ENCODE peak calls at places on chromosomes 4 and X, in six cellular contexts. One of them, this sample, is unnamed.
A peak's percentile ranks its signal among the peaks of the same experiment; 100 is the strongest.

GRCh38 chr4:138522366-138522765 is 280.2 kb upstream of the SLC7A11 start:
- DNase-seq in breast epithelium: no peak
- DNase-seq in suprapubic skin: no peak
- DNase-seq in stomach: no peak
- DNase-seq in GM12878: no peak
- DNase-seq in HCT116: peak; percentile 6
- DNase-seq in this sample: no peak

GRCh38 chr4:73839071-73839470 is 2.6 kb downstream of the CXCL6 start:
- DNase-seq in HCT116: no peak
- DNase-seq in suprapubic skin: no peak
- DNase-seq in GM12878: no peak
- DNase-seq in stomach: no peak
- DNase-seq in breast epithelium: no peak
- DNase-seq in this sample: no peak

GRCh38 chr4:2793578-2793919 is 664 bp downstream of the SH3BP2 start:
- DNase-seq in GM12878: no peak
- DNase-seq in breast epithelium: peak; percentile 52
- DNase-seq in HCT116: peak; percentile 12
- DNase-seq in suprapubic skin: peak; percentile 81
- DNase-seq in stomach: peak; percentile 56
- DNase-seq in this sample: no peak

GRCh38 chrX:35291013-35291412 is 348.4 kb downstream of the FAM47B start:
- DNase-seq in GM12878: no peak
- DNase-seq in HCT116: no peak
- DNase-seq in breast epithelium: no peak
- DNase-seq in stomach: no peak
- DNase-seq in suprapubic skin: no peak
- DNase-seq in this sample: no peak

GRCh38 chr4:182022899-182023298 is 220.3 kb upstream of the TENM3 start:
- DNase-seq in GM12878: no peak
- DNase-seq in HCT116: no peak
- DNase-seq in stomach: no peak
- DNase-seq in suprapubic skin: no peak
- DNase-seq in breast epithelium: no peak
- DNase-seq in this sample: no peak

GRCh38 chrX:30888526-30889146 is 418 bp downstream of the TAB3 start:
- DNase-seq in suprapubic skin: no peak
- DNase-seq in HCT116: no peak
- DNase-seq in GM12878: no peak
- DNase-seq in stomach: no peak
- DNase-seq in breast epithelium: no peak
- DNase-seq in this sample: no peak

GRCh38 chr4:150561338-150561737 is 20.6 kb upstream of the MAB21L2 start:
- DNase-seq in stomach: no peak
- DNase-seq in GM12878: no peak
- DNase-seq in HCT116: no peak
- DNase-seq in breast epithelium: no peak
- DNase-seq in suprapubic skin: no peak
- DNase-seq in this sample: no peak

GRCh38 chrX:135112096-135112729 is 8.1 kb downstream of the ETDB start:
- DNase-seq in HCT116: peak; percentile 32
- DNase-seq in breast epithelium: no peak
- DNase-seq in GM12878: no peak
- DNase-seq in stomach: no peak
- DNase-seq in suprapubic skin: no peak
- DNase-seq in this sample: no peak

GRCh38 chrX:105375816-105376215 is 155.3 kb upstream of the TEX13A start:
- DNase-seq in GM12878: no peak
- DNase-seq in breast epithelium: no peak
- DNase-seq in stomach: no peak
- DNase-seq in HCT116: no peak
- DNase-seq in suprapubic skin: no peak
- DNase-seq in this sample: no peak

GRCh38 chrX:120464409-120464808 is 4.7 kb downstream of the LAMP2 start:
- DNase-seq in GM12878: no peak
- DNase-seq in suprapubic skin: no peak
- DNase-seq in breast epithelium: no peak
- DNase-seq in stomach: no peak
- DNase-seq in HCT116: no peak
- DNase-seq in this sample: no peak

GRCh38 chrX:120474085-120474484 is 5.0 kb upstream of the LAMP2 start:
- DNase-seq in breast epithelium: no peak
- DNase-seq in HCT116: no peak
- DNase-seq in GM12878: no peak
- DNase-seq in suprapubic skin: no peak
- DNase-seq in stomach: no peak
- DNase-seq in this sample: no peak

GRCh38 chrX:120468479-120468824 is 644 bp downstream of the LAMP2 start:
- DNase-seq in suprapubic skin: no peak
- DNase-seq in GM12878: no peak
- DNase-seq in HCT116: no peak
- DNase-seq in stomach: no peak
- DNase-seq in breast epithelium: no peak
- DNase-seq in this sample: no peak

GRCh38 chrX:120468071-120468470 is 1.0 kb downstream of the LAMP2 start:
- DNase-seq in GM12878: no peak
- DNase-seq in suprapubic skin: no peak
- DNase-seq in HCT116: no peak
- DNase-seq in breast epithelium: no peak
- DNase-seq in stomach: no peak
- DNase-seq in this sample: no peak

DNA sequence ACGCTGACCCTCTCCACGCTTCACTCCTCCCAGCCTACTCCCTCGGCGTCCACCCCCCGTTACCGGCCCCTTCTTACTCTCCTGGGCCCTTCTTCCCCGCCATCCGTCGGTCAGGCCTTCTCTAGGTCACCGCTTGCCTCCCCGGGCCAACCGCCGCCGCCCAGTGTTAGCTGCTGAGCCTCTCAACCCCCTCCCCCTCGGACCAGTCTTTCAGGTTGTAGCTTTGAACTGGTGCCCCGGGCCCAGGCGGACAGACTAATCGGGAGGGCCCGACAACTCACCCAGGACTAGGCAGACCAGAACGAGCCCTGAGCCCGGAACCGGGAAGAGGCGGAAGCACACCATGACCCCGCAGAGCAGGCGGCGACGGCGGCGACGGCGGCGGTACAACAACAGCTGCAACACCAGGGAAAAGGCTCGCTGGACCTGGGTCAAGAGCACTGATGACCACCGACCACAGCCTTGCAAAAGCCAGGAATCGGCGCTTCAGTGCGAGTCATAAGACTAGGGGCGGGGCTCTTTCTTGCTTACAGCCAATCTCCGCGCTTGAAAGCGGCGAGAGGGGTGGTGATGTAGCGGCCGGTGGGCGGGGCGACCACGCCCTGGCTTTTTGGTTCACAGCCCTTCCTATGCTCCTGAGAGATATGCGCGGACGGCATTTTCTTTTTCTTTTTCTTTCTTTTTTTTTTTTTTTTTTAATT is at the start of gene LAMP2:
- DNase-seq in suprapubic skin: peak; percentile 91
- DNase-seq in breast epithelium: peak; percentile 83
- DNase-seq in stomach: peak; percentile 89
- DNase-seq in HCT116: peak; percentile 69
- DNase-seq in GM12878: peak; percentile 30
- DNase-seq in this sample: peak; percentile 91
- TF ChIP-seq POLR2A in suprapubic skin: peak; percentile 81
- TF ChIP-seq POLR2A in breast epithelium: peak; percentile 63
- TF ChIP-seq POLR2A in stomach: no peak
- TF ChIP-seq POLR2A in HCT116: peak; percentile 30
- TF ChIP-seq POLR2A in GM12878: peak; percentile 85
- TF ChIP-seq POLR2A in this sample: peak; percentile 85

GRCh38 chrX:45758738-45759397 is 558.2 kb upstream of the DIPK2B start:
- DNase-seq in stomach: no peak
- DNase-seq in breast epithelium: no peak
- DNase-seq in GM12878: peak; percentile 64
- DNase-seq in HCT116: no peak
- DNase-seq in suprapubic skin: no peak
- DNase-seq in this sample: no peak

GRCh38 chrX:45758319-45758718 is 557.6 kb upstream of the DIPK2B start:
- DNase-seq in breast epithelium: no peak
- DNase-seq in GM12878: peak; percentile 61
- DNase-seq in stomach: no peak
- DNase-seq in suprapubic skin: no peak
- DNase-seq in HCT116: no peak
- DNase-seq in this sample: peak; percentile 39

GRCh38 chrX:45756562-45756961 is 555.9 kb upstream of the DIPK2B start:
- DNase-seq in HCT116: no peak
- DNase-seq in suprapubic skin: no peak
- DNase-seq in breast epithelium: no peak
- DNase-seq in stomach: no peak
- DNase-seq in GM12878: no peak
- DNase-seq in this sample: no peak

GRCh38 chrX:45757272-45757671 is 556.6 kb upstream of the DIPK2B start:
- DNase-seq in HCT116: no peak
- DNase-seq in breast epithelium: no peak
- DNase-seq in GM12878: no peak
- DNase-seq in stomach: no peak
- DNase-seq in suprapubic skin: no peak
- DNase-seq in this sample: no peak

GRCh38 chrX:45755719-45756118 is 555.0 kb upstream of the DIPK2B start:
- DNase-seq in HCT116: no peak
- DNase-seq in suprapubic skin: no peak
- DNase-seq in GM12878: no peak
- DNase-seq in stomach: no peak
- DNase-seq in breast epithelium: no peak
- DNase-seq in this sample: no peak
- TF ChIP-seq POLR2AphosphoS5 in HCT116: peak; percentile 54
- TF ChIP-seq POLR2AphosphoS5 in suprapubic skin: no peak
- TF ChIP-seq POLR2AphosphoS5 in GM12878: no peak
- TF ChIP-seq POLR2AphosphoS5 in stomach: no peak
- TF ChIP-seq POLR2AphosphoS5 in breast epithelium: no peak
- TF ChIP-seq POLR2AphosphoS5 in this sample: no peak

GRCh38 chrX:39439910-39440733 is 638.9 kb downstream of the MID1IP1 start:
- DNase-seq in suprapubic skin: no peak
- DNase-seq in stomach: no peak
- DNase-seq in breast epithelium: no peak
- DNase-seq in GM12878: peak; percentile 36
- DNase-seq in HCT116: no peak
- DNase-seq in this sample: no peak
- TF ChIP-seq POLR2A in suprapubic skin: no peak
- TF ChIP-seq POLR2A in stomach: no peak
- TF ChIP-seq POLR2A in breast epithelium: no peak
- TF ChIP-seq POLR2A in GM12878: no peak
- TF ChIP-seq POLR2A in HCT116: no peak
- TF ChIP-seq POLR2A in this sample: no peak

DNA sequence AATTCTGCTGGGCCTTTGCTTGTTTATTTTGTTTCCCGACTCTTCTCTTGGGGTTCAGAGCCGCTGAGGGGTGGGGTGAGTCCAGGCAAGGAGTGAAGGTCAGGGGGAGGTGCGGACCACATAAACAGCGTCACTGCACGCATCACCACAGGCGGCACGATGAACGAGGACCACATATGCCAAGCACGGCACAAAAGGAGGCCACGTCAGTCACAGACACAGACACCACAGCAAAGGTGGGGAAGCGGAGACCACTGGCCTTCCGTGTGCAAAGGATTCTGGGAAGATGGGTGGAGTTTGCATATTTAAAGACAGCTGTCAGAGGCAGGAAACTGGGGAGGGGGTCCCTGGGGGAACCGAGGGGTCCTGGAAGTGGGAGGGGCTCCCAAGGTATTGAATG is 10.3 kb upstream of the TIMP1 start:
- DNase-seq in suprapubic skin: no peak
- DNase-seq in breast epithelium: no peak
- DNase-seq in stomach: no peak
- DNase-seq in HCT116: no peak
- DNase-seq in GM12878: no peak
- DNase-seq in this sample: no peak
- TF ChIP-seq POLR2AphosphoS5 in suprapubic skin: no peak
- TF ChIP-seq POLR2AphosphoS5 in breast epithelium: no peak
- TF ChIP-seq POLR2AphosphoS5 in stomach: no peak
- TF ChIP-seq POLR2AphosphoS5 in HCT116: no peak
- TF ChIP-seq POLR2AphosphoS5 in GM12878: no peak
- TF ChIP-seq POLR2AphosphoS5 in this sample: no peak

DNA sequence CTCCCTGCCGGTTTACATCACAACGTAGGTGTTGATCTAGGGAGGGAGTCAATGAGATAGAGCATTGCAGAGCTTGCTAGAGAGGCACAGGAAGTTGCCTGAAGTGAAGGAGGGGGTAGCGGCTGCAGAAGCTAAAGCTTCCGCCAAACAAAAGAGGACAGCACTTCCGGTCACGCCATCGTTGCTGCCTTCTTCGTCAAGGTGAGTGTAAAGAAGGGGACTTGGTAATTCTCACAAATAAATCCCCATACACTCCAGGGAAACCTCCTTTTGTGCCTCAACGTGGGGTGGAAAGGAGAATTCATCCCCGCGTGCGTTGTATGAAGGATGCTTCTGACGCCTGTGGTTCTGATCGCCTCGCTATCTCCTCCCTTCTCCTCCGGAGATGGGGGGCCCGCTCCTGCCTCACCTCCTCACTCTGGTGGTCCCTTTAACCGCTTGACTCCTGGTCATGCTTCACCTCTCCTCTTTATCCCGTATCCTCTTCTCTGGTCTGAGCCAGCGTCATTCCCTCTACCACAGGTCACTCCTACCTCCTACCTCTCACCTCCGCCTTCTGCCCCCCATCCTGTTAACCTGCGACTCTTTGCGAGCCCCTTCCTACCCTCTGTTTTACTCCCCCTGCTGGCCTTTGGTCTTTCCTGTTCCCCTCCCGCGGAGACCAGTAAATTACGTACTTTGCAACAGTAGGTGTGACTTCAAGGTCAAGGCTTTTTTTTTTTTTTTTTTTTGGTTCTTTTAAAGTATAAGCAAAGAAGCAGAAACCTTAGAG is 59.9 kb downstream of the GSPT2 start:
- DNase-seq in stomach: peak; percentile 57
- DNase-seq in suprapubic skin: no peak
- DNase-seq in GM12878: peak; percentile 15
- DNase-seq in HCT116: peak; percentile 60
- DNase-seq in breast epithelium: no peak
- DNase-seq in this sample: no peak
- TF ChIP-seq POLR2A in stomach: no peak
- TF ChIP-seq POLR2A in suprapubic skin: no peak
- TF ChIP-seq POLR2A in GM12878: peak; percentile 46
- TF ChIP-seq POLR2A in HCT116: peak; percentile 57
- TF ChIP-seq POLR2A in breast epithelium: no peak
- TF ChIP-seq POLR2A in this sample: no peak

DNA sequence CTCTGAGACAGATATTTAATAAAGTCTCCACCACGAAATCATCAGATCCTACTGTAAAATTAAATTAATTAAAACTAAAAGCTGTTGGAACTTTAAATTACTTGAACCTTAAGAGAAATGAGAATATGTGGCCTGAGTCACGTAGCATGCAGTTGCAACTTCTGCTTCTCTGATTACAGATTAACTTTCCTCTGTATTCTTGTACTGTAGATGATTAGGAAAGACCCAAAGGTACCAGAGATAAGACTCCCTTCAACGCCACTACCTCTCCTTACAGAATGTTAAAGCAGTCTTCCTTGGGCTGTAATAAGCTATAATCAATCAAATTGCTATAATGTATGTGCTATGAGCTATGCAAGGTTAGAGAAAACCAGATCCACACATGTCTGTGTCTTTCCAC is 47.9 kb downstream of the FAM13A start:
- DNase-seq in HCT116: no peak
- DNase-seq in stomach: no peak
- DNase-seq in suprapubic skin: no peak
- DNase-seq in GM12878: no peak
- DNase-seq in breast epithelium: no peak
- DNase-seq in this sample: no peak
- TF ChIP-seq POLR2AphosphoS5 in HCT116: no peak
- TF ChIP-seq POLR2AphosphoS5 in stomach: no peak
- TF ChIP-seq POLR2AphosphoS5 in suprapubic skin: no peak
- TF ChIP-seq POLR2AphosphoS5 in GM12878: no peak
- TF ChIP-seq POLR2AphosphoS5 in breast epithelium: no peak
- TF ChIP-seq POLR2AphosphoS5 in this sample: no peak

GRCh38 chr4:145481164-145481941 is at the start of gene SMAD1:
- DNase-seq in breast epithelium: peak; percentile 86
- DNase-seq in GM12878: no peak
- DNase-seq in suprapubic skin: peak; percentile 86
- DNase-seq in HCT116: peak; percentile 57
- DNase-seq in stomach: peak; percentile 88
- DNase-seq in this sample: peak; percentile 80
- TF ChIP-seq POLR2A in breast epithelium: no peak
- TF ChIP-seq POLR2A in GM12878: peak; percentile 45
- TF ChIP-seq POLR2A in suprapubic skin: no peak
- TF ChIP-seq POLR2A in HCT116: no peak
- TF ChIP-seq POLR2A in stomach: no peak
- TF ChIP-seq POLR2A in this sample: peak; percentile 79